ENCODE peak calls at places on chromosomes 5 and 9, in nine cellular contexts. F is astrocyte of the cerebellum, I is cardiac muscle cell, N is colonic mucosa, Z is spleen, E is GM12865, R is Panc1, L is skeletal muscle cell, X is NB4. H is an unnamed sample.

GRCh38 chr5:179225387-179225786 is 119.9 kb downstream of the ADAMTS2 start:
- DNase-seq in F (no peak), I (no peak), N (no peak), Z (peak; percentile 41), E (no peak), R (no peak), L (no peak), X (no peak), H (peak; percentile 35)

GRCh38 chr5:137113161-137113560 is 386.0 kb downstream of the SPOCK1 start:
- DNase-seq in F (no peak), I (no peak), N (no peak), Z (no peak), E (no peak), R (no peak), L (no peak), X (no peak), H (no peak)

GRCh38 chr9:115992834-115993233 is 160.8 kb upstream of the PAPPA start:
- DNase-seq in F (no peak), I (no peak), N (no peak), Z (no peak), E (no peak), R (no peak), L (peak; percentile 79), X (no peak), H (no peak)

GRCh38 chr5:106172681-106173532 is 1497.8 kb downstream of the EFNA5 start:
- DNase-seq in F (no peak), I (no peak), N (no peak), Z (no peak), E (peak; percentile 37), R (no peak), L (no peak), X (no peak), H (no peak)

GRCh38 chr9:95074632-95075269 is 242.8 kb downstream of the FANCC start:
- DNase-seq in F (no peak), I (no peak), N (peak; percentile 50), Z (no peak), E (no peak), R (no peak), L (no peak), X (no peak), H (no peak)

GRCh38 chr5:123545506-123545905 is 33.5 kb downstream of the CSNK1G3 start:
- DNase-seq in F (no peak), I (no peak), N (peak; percentile 28), Z (no peak), E (no peak), R (peak; percentile 22), L (no peak), X (peak; percentile 27), H (no peak)

GRCh38 chr5:88690619-88691560 is 192.1 kb downstream of the MEF2C start:
- DNase-seq in F (no peak), I (peak; percentile 83), N (peak; percentile 70), Z (peak; percentile 92), E (peak; percentile 77), R (no peak), L (no peak), X (peak; percentile 74), H (peak; percentile 67)

GRCh38 chr5:14166437-14166836 is 23.3 kb downstream of the TRIO start:
- DNase-seq in F (no peak), I (no peak), N (no peak), Z (no peak), E (no peak), R (no peak), L (no peak), X (no peak), H (no peak)

GRCh38 chr5:82335807-82336206 is 57.7 kb upstream of the RPS23 start:
- DNase-seq in F (no peak), I (no peak), N (no peak), Z (no peak), E (no peak), R (no peak), L (no peak), X (no peak), H (no peak)

GRCh38 chr5:157761690-157762611 is 18.4 kb downstream of the LSM11 start:
- DNase-seq in F (peak; percentile 34), I (peak; percentile 79), N (peak; percentile 39), Z (no peak), E (peak; percentile 68), R (peak; percentile 35), L (peak; percentile 19), X (peak; percentile 64), H (peak; percentile 49)

GRCh38 chr9:136525841-136526499 is 19.9 kb downstream of the NOTCH1 start:
- DNase-seq in F (no peak), I (peak; percentile 26), N (peak; percentile 64), Z (no peak), E (no peak), R (no peak), L (no peak), X (no peak), H (no peak)

GRCh38 chr9:35406183-35406959 is 83.5 kb upstream of the RUSC2 start:
- DNase-seq in F (no peak), I (peak; percentile 76), N (peak; percentile 76), Z (no peak), E (no peak), R (no peak), L (no peak), X (no peak), H (no peak)

GRCh38 chr5:65391591-65391990 is 90.1 kb downstream of the ADAMTS6 start:
- DNase-seq in F (no peak), I (no peak), N (no peak), Z (peak; percentile 16), E (no peak), R (no peak), L (no peak), X (no peak), H (no peak)

GRCh38 chr5:140113180-140113698 is 670 bp upstream of the PURA start:
- DNase-seq in F (no peak), I (no peak), N (peak; percentile 29), Z (no peak), E (peak; percentile 21), R (no peak), L (no peak), X (no peak), H (peak; percentile 40)
- H3K4me3 ChIP-seq in F (peak overlapping the region; percentile 63), I (peak overlapping the region; percentile 67), N (peak overlapping the region; percentile 66), Z (peak overlapping the region; percentile 74), E (peak overlapping the region; percentile 70), R (peak overlapping the region; percentile 93), L (peak overlapping the region; percentile 70), X (peak overlapping the region; percentile 65), H (peak overlapping the region; percentile 63)

DNA sequence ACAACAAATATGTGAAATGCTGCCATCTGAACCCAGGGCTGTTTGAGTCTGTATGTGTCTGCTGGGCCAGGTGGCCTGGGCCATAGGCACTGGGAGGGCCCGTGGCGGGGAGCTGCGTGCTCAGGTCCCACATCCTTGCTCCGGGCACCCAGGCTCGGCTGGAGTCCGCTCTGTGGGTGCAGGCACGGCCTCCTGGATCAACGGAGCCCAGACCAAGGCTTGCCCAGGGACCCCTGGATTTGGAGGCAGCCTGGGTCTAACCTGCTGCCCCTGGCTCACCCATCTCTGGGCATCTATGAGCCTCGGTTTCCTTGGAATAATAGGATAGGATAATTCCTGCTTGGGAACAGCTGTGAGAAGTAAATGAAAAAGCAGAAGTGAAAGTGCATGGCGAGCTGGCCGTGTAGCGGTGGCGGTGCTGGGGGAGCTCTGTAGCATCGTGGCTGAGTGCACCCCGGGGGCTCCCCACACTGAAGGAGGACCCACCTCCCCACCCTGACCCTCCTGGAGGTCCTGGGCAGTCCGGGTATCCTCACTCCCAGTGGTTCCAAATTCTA is 1.2 kb downstream of the CDHR2 start:
- DNase-seq in F (no peak), I (no peak), N (no peak), Z (peak; percentile 85), E (no peak), R (no peak), L (no peak), X (peak; percentile 45), H (peak; percentile 50)
- H3K4me3 ChIP-seq in F (no peak overlapping the region), I (no peak overlapping the region), N (peak overlapping the region; percentile 19), Z (no peak overlapping the region), E (no peak overlapping the region), R (peak overlapping the region; percentile 20), L (no peak overlapping the region), X (no peak overlapping the region), H (no peak overlapping the region)

DNA sequence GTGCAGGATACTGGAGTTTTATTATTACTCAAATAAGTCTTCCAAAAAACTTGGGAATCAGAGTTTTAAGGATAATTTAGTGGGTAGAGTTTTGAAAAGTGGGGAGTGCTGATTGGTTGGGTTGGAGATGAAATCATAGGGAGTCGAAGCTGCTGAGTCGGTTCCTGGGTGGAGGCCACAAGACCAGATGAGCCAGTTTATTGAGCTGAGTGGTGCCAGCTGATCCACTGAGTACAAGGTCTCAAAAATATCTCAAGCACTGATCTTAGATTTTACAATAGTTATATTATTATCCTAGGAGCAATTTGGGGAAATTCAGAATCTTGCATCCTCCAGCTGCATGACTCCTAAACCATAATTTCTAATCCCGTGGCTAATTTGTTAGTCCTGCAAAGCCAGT is 804.9 kb upstream of the SEMA6A start:
- DNase-seq in F (no peak), I (no peak), N (no peak), Z (no peak), E (no peak), R (no peak), L (no peak), X (no peak), H (no peak)
- H3K4me3 ChIP-seq in F (no peak overlapping the region), I (no peak overlapping the region), N (no peak overlapping the region), Z (no peak overlapping the region), E (no peak overlapping the region), R (no peak overlapping the region), L (no peak overlapping the region), X (no peak overlapping the region), H (no peak overlapping the region)

GRCh38 chr9:137621131-137621757 is 2.4 kb downstream of the EHMT1 start:
- DNase-seq in F (no peak), I (no peak), N (no peak), Z (peak; percentile 43), E (no peak), R (no peak), L (no peak), X (no peak), H (no peak)

GRCh38 chr9:137619240-137620090 is 660 bp downstream of the EHMT1 start:
- DNase-seq in F (peak; percentile 15), I (peak; percentile 52), N (peak; percentile 39), Z (peak; percentile 91), E (peak; percentile 59), R (no peak), L (no peak), X (peak; percentile 55), H (peak; percentile 48)

GRCh38 chr9:137618105-137619067 is at the start of gene EHMT1:
- DNase-seq in F (peak; percentile 52), I (peak; percentile 94), N (peak; percentile 85), Z (peak; percentile 96), E (peak; percentile 93), R (no peak), L (no peak), X (peak; percentile 83), H (peak; percentile 88)

GRCh38 chr9:137615387-137615871 is 3.4 kb upstream of the EHMT1 start:
- DNase-seq in F (no peak), I (no peak), N (no peak), Z (peak; percentile 76), E (no peak), R (no peak), L (no peak), X (no peak), H (no peak)

DNA sequence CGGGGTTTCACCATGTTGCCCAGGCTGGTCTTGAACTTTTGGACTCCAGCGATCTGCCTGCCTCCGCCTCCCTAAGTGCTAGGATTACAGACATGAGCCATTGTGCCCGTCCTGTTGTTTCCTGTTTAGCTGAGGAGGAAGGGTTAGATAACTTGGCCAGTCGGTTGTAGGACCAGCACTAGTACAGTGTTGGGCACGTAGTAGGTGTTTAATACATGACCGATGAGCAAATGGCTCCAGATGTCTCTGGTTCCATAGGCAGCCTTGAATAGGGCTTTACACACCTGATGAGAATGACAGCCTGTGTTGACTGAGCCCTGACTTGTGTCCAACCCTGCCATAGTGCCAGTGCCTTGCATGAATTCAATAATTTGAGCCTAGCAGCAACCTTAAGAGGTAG is 1.8 kb downstream of the EHMT1 start:
- DNase-seq in F (no peak), I (no peak), N (no peak), Z (peak; percentile 48), E (no peak), R (no peak), L (no peak), X (no peak), H (no peak)
- H3K4me3 ChIP-seq in F (peak overlapping the region; percentile 80), I (no peak overlapping the region), N (no peak overlapping the region), Z (peak overlapping the region; percentile 87), E (peak overlapping the region; percentile 83), R (no peak overlapping the region), L (no peak overlapping the region), X (no peak overlapping the region), H (no peak overlapping the region)

H was measured in right lobe of liver.